ENCODE peak calls at places on chromosomes 7 and 10, in five cellular contexts. C, H, D, I and R are unnamed samples.

GRCh38 chr10:11742779-11743298 is 657 bp downstream of the ECHDC3 start:
- DNase-seq in C (no peak), H (no peak), D (no peak), I (peak; percentile 62), R (peak; percentile 46)

GRCh38 chr10:58672855-58673254 is 160.2 kb downstream of the BICC1 start:
- DNase-seq in C (no peak), H (no peak), D (peak; percentile 54), I (no peak), R (no peak)

GRCh38 chr10:11546581-11546980 is 64.9 kb downstream of the USP6NL start:
- DNase-seq in C (no peak), H (no peak), D (no peak), I (no peak), R (no peak)

GRCh38 chr7:4633012-4633411 is 49.1 kb upstream of the FOXK1 start:
- DNase-seq in C (no peak), H (no peak), D (peak; percentile 53), I (no peak), R (no peak)

GRCh38 chr7:133354546-133355324 is 101.9 kb downstream of the EXOC4 start:
- DNase-seq in C (no peak), H (no peak), D (peak; percentile 69), I (no peak), R (no peak)

GRCh38 chr10:83678850-83679249 is 460.5 kb upstream of the GHITM start:
- DNase-seq in C (no peak), H (no peak), D (no peak), I (no peak), R (no peak)

GRCh38 chr10:60871215-60871614 is 72.8 kb downstream of the RHOBTB1 start:
- DNase-seq in C (no peak), H (no peak), D (no peak), I (no peak), R (no peak)

GRCh38 chr10:83572036-83572435 is 567.3 kb upstream of the GHITM start:
- DNase-seq in C (no peak), H (no peak), D (no peak), I (no peak), R (no peak)

GRCh38 chr10:70355234-70356021 is 27.0 kb downstream of the LRRC20 start:
- DNase-seq in C (no peak), H (no peak), D (no peak), I (no peak), R (no peak)

GRCh38 chr7:154332776-154333175 is 280.6 kb downstream of the DPP6 start:
- DNase-seq in C (no peak), H (no peak), D (no peak), I (no peak), R (no peak)

GRCh38 chr10:53091574-53091973 is 319.0 kb upstream of the MBL2 start:
- DNase-seq in C (no peak), H (no peak), D (no peak), I (no peak), R (no peak)

GRCh38 chr10:22733992-22734391 is 19.6 kb upstream of the PIP4K2A start:
- DNase-seq in C (no peak), H (no peak), D (no peak), I (no peak), R (no peak)